ENCODE peak calls at places on chromosomes 11 and 22, in ten cellular contexts. J is HFFc6; Y is substantia nigra; Z is left lobe of liver; P is fibroblast of pulmonary artery; U is activated CD4-positive, alpha-beta T cell treated with anti-CD3 and anti-CD28 coated beads, Interleukin-2, amount 10 ng/mL, durations not matched to agents 7 days and 5 days; N is ELR; V is stimulated activated CD4-positive, alpha-beta T cell treated with anti-CD3 and anti-CD28 coated beads, Interleukin-1b, Interleukin-23, amount 100 ng/mL, for 4 hours; A is HS-27A; G is mesendoderm. K is an unnamed sample.

GRCh38 chr11:40987895-40988435 is 471.5 kb downstream of the LRRC4C start:
- DNase-seq in G (no peak), N (no peak), Z (no peak), U (no peak), V (no peak), P (no peak), A (no peak), Y (no peak), J (no peak), K (no peak)

GRCh38 chr22:39098576-39098975 is 1.5 kb downstream of the APOBEC3H start:
- DNase-seq in U (no peak), Z (no peak), V (no peak), G (no peak), P (no peak), A (no peak), Y (no peak), N (no peak), J (no peak), K (no peak)

GRCh38 chr11:2665747-2666710 is 33.8 kb downstream of the KCNQ1OT1 start:
- DNase-seq in P (no peak), U (no peak), A (no peak), V (no peak), J (no peak), Z (no peak), Y (no peak), N (no peak), G (no peak), K (peak; percentile 39)

GRCh38 chr11:118652681-118653181 is 26.7 kb downstream of the TREH start:
- DNase-seq in P (no peak), Y (no peak), G (no peak), U (no peak), J (no peak), N (no peak), Z (no peak), V (no peak), A (no peak), K (peak; percentile 44)

GRCh38 chr11:63763506-63764200 is 4.9 kb downstream of the ZFTA start:
- DNase-seq in A (no peak), J (no peak), P (no peak), Z (peak; percentile 81), N (no peak), U (no peak), G (peak; percentile 88), V (no peak), Y (no peak), K (no peak)

GRCh38 chr11:88352139-88352538 is 14.6 kb upstream of the CTSC start:
- DNase-seq in U (no peak), Z (no peak), G (no peak), N (no peak), P (peak; percentile 27), Y (no peak), V (no peak), A (peak; percentile 67), J (peak; percentile 51), K (no peak)

GRCh38 chr22:41746563-41747400 is 47.5 kb downstream of the MEI1 start:
- DNase-seq in G (peak; percentile 90), U (peak; percentile 67), V (peak; percentile 44), Z (peak; percentile 67), P (peak; percentile 85), A (peak; percentile 47), N (peak; percentile 90), J (peak; percentile 80), Y (peak; percentile 55), K (peak; percentile 78)

GRCh38 chr11:107591446-107592236 is 694 bp downstream of the ELMOD1 start:
- DNase-seq in A (no peak), P (no peak), Z (no peak), V (peak; percentile 28), J (no peak), G (peak; percentile 44), Y (no peak), U (peak; percentile 8), N (peak; percentile 43), K (no peak)

GRCh38 chr11:101429708-101430107 is 154.1 kb downstream of the TRPC6 start:
- DNase-seq in U (no peak), V (no peak), A (no peak), Y (no peak), P (no peak), Z (no peak), G (no peak), J (no peak), N (no peak), K (no peak)

GRCh38 chr11:68890490-68891231 is 13.0 kb downstream of the MRPL21 start:
- DNase-seq in V (no peak), Z (peak; percentile 63), Y (peak; percentile 2), A (no peak), U (no peak), N (no peak), G (no peak), J (peak; percentile 70), P (peak; percentile 66), K (peak; percentile 92)

GRCh38 chr11:8259316-8259995 is 4.2 kb downstream of the LMO1 start:
- DNase-seq in N (no peak), U (no peak), V (no peak), Z (peak; percentile 21), G (no peak), Y (no peak), P (no peak), J (no peak), A (no peak), K (peak; percentile 55)

GRCh38 chr22:27133951-27134664 is 476.7 kb downstream of the MIAT start:
- DNase-seq in A (peak; percentile 91), P (peak; percentile 82), Z (no peak), U (no peak), V (no peak), Y (no peak), G (peak; percentile 27), N (peak; percentile 86), J (peak; percentile 79), K (no peak)

GRCh38 chr11:134560566-134561347 is 148.7 kb upstream of the B3GAT1 start:
- DNase-seq in P (no peak), Y (no peak), J (no peak), Z (peak; percentile 18), G (peak; percentile 51), V (no peak), N (no peak), A (no peak), U (no peak), K (peak; percentile 47)

GRCh38 chr11:14357843-14358728 is 897 bp downstream of the RRAS2 start:
- DNase-seq in Z (peak; percentile 63), V (peak; percentile 10), N (peak; percentile 79), U (peak; percentile 30), G (peak; percentile 94), A (no peak), P (peak; percentile 72), J (peak; percentile 45), Y (no peak), K (no peak)

GRCh38 chr22:28297504-28297903 is 378.4 kb upstream of the PITPNB start:
- DNase-seq in Y (peak; percentile 48), Z (no peak), N (no peak), U (no peak), J (no peak), G (no peak), P (no peak), V (no peak), A (no peak), K (no peak)

GRCh38 chr22:34880667-34881066 is 185.3 kb upstream of the ISX start:
- DNase-seq in V (no peak), U (no peak), Y (no peak), P (no peak), A (no peak), Z (no peak), N (no peak), G (no peak), J (no peak), K (no peak)

GRCh38 chr22:23670378-23671295 is 20.2 kb upstream of the RGL4 start:
- DNase-seq in N (peak; percentile 18), G (no peak), Y (no peak), Z (no peak), A (no peak), V (no peak), J (no peak), U (no peak), P (no peak), K (no peak)

GRCh38 chr11:57302489-57302888 is 22.3 kb downstream of the TNKS1BP1 start:
- DNase-seq in N (no peak), P (no peak), Z (no peak), Y (no peak), G (no peak), A (no peak), V (no peak), J (no peak), U (no peak), K (no peak)

GRCh38 chr11:3929689-3930088 is 74.2 kb downstream of the STIM1 start:
- DNase-seq in N (no peak), V (no peak), Y (no peak), G (no peak), U (no peak), P (no peak), J (no peak), Z (peak; percentile 61), A (no peak), K (no peak)

GRCh38 chr22:37639771-37640590 is 512 bp downstream of the SH3BP1 start:
- DNase-seq in Z (no peak), A (no peak), G (peak; percentile 67), V (no peak), P (no peak), U (no peak), N (no peak), J (no peak), Y (no peak), K (no peak)

GRCh38 chr22:40733919-40734318 is 54.6 kb downstream of the MCHR1 start:
- DNase-seq in U (no peak), G (peak; percentile 68), N (no peak), J (no peak), V (no peak), Y (no peak), P (no peak), A (no peak), Z (no peak), K (no peak)

GRCh38 chr11:131253885-131254204 is 116.6 kb upstream of the NTM start:
- DNase-seq in V (no peak), U (no peak), Y (peak; percentile 18), G (peak; percentile 96), J (no peak), Z (no peak), P (no peak), A (no peak), N (no peak), K (no peak)

GRCh38 chr22:41983516-41983915 is 14.3 kb downstream of the SEPTIN3 start:
- DNase-seq in Y (no peak), G (no peak), U (no peak), Z (no peak), J (peak; percentile 33), A (no peak), V (no peak), P (peak; percentile 52), N (peak; percentile 37), K (no peak)

GRCh38 chr11:71988050-71988449 is 10.7 kb upstream of the IL18BP start:
- DNase-seq in Y (no peak), V (no peak), P (peak; percentile 83), J (peak; percentile 72), U (no peak), G (no peak), Z (no peak), N (peak; percentile 56), A (no peak), K (no peak)

GRCh38 chr11:79198898-79199250 is 242.0 kb downstream of the TENM4 start:
- DNase-seq in J (peak; percentile 33), N (peak; percentile 1), V (no peak), G (no peak), Z (no peak), Y (no peak), P (peak; percentile 24), A (no peak), U (no peak), K (no peak)

GRCh38 chr11:33598426-33599069 is 102.1 kb downstream of the C11orf91 start:
- DNase-seq in J (no peak), P (no peak), Y (no peak), N (no peak), V (no peak), G (peak; percentile 53), A (no peak), Z (no peak), U (no peak), K (no peak)

GRCh38 chr11:119518746-119519382 is 95.9 kb upstream of the THY1 start:
- DNase-seq in P (peak; percentile 53), J (no peak), V (no peak), Y (no peak), Z (no peak), N (peak; percentile 37), G (peak; percentile 83), A (no peak), U (peak; percentile 12), K (no peak)

GRCh38 chr11:122668562-122669090 is 13.1 kb downstream of the UBASH3B start:
- DNase-seq in J (peak; percentile 74), Y (no peak), U (no peak), Z (no peak), N (peak; percentile 89), G (no peak), A (no peak), V (no peak), P (peak; percentile 62), K (no peak)